ENCODE peak calls at places on chromosomes 4 and X, in seven cellular contexts. D, A, I, L, H, R and U are unnamed samples.
A peak's percentile ranks its signal among the peaks of the same experiment; 100 is the strongest.

GRCh38 chr4:152399246-152399645 is 136.6 kb downstream of the FBXW7 start:
- DNase-seq in H (no peak), L (peak; percentile 69), R (no peak), A (no peak), I (no peak), D (no peak), U (no peak)

GRCh38 chr4:98469776-98470175 is 188.6 kb downstream of the TSPAN5 start:
- DNase-seq in L (no peak), D (no peak), R (no peak), I (no peak), A (no peak), H (no peak), U (no peak)

GRCh38 chr4:86523333-86523732 is 70.8 kb upstream of the PTPN13 start:
- DNase-seq in D (no peak), R (no peak), I (no peak), H (no peak), A (no peak), L (peak; percentile 34), U (no peak)

GRCh38 chr4:110898290-110898689 is 275.4 kb upstream of the PITX2 start:
- DNase-seq in R (no peak), H (no peak), L (no peak), D (no peak), I (no peak), A (no peak), U (no peak)

GRCh38 chr4:158936238-158936637 is 166.6 kb upstream of the RAPGEF2 start:
- DNase-seq in I (no peak), A (no peak), L (no peak), D (no peak), R (no peak), H (no peak), U (no peak)

GRCh38 chrX:119427024-119427794 is 28.1 kb downstream of the SLC25A43 start:
- DNase-seq in L (peak; percentile 17), A (no peak), D (no peak), H (peak; percentile 25), I (no peak), R (no peak), U (peak; percentile 0)

GRCh38 chr4:25448379-25449109 is 71.5 kb downstream of the ANAPC4 start:
- DNase-seq in A (no peak), R (peak; percentile 38), D (no peak), H (no peak), I (no peak), L (no peak), U (no peak)

GRCh38 chr4:14920759-14921313 is 81.4 kb upstream of the CPEB2 start:
- DNase-seq in I (no peak), A (no peak), D (no peak), L (peak; percentile 19), H (no peak), R (no peak), U (no peak)

GRCh38 chr4:48388504-48389154 is 47.3 kb downstream of the SLAIN2 start:
- DNase-seq in H (no peak), D (no peak), A (no peak), L (no peak), I (no peak), R (no peak), U (no peak)

GRCh38 chr4:31351695-31352094 is 631.5 kb downstream of the PCDH7 start:
- DNase-seq in L (no peak), R (no peak), D (no peak), H (no peak), I (no peak), A (no peak), U (no peak)

GRCh38 chrX:41313419-41313818 is 20.5 kb upstream of the DDX3X start:
- DNase-seq in R (no peak), A (no peak), D (no peak), I (no peak), L (no peak), H (no peak), U (no peak)

GRCh38 chr4:47315346-47315745 is 148.2 kb downstream of the COMMD8 start:
- DNase-seq in A (no peak), H (no peak), D (no peak), R (peak; percentile 3), I (no peak), L (peak; percentile 52), U (no peak)

GRCh38 chr4:114021445-114021844 is 42.0 kb upstream of the ARSJ start:
- DNase-seq in R (no peak), H (no peak), L (no peak), D (no peak), A (no peak), I (no peak), U (no peak)

GRCh38 chr4:100508691-100509090 is 9.1 kb downstream of the EMCN start:
- DNase-seq in H (no peak), A (no peak), R (no peak), D (no peak), I (no peak), L (no peak), U (no peak)

GRCh38 chr4:48898733-48899431 is 7.7 kb downstream of the OCIAD2 start:
- DNase-seq in D (no peak), R (no peak), I (no peak), L (no peak), H (no peak), A (no peak), U (no peak)

GRCh38 chr4:13268165-13268564 is 216.0 kb downstream of the RAB28 start:
- DNase-seq in A (no peak), D (no peak), L (no peak), I (no peak), R (no peak), H (no peak), U (no peak)

GRCh38 chr4:53785996-53786395 is 194.7 kb upstream of the LNX1 start:
- DNase-seq in R (no peak), I (no peak), L (no peak), H (no peak), A (no peak), D (no peak), U (no peak)

GRCh38 chrX:11557120-11557519 is 108.6 kb downstream of the ARHGAP6 start:
- DNase-seq in L (no peak), A (no peak), R (no peak), I (no peak), D (no peak), H (no peak), U (no peak)

GRCh38 chr4:152640058-152640921 is 39.5 kb downstream of the TMEM154 start:
- DNase-seq in L (peak; percentile 17), R (no peak), A (peak; percentile 27), D (no peak), I (peak; percentile 45), H (no peak), U (no peak)

GRCh38 chr4:4575284-4576211 is 33.7 kb upstream of the STX18 start:
- DNase-seq in D (peak; percentile 64), R (no peak), H (no peak), L (peak; percentile 81), I (peak; percentile 65), A (peak; percentile 34), U (peak; percentile 18)

GRCh38 chrX:15221321-15221720 is 48.6 kb downstream of the ASB9 start:
- DNase-seq in D (no peak), L (no peak), H (no peak), R (no peak), A (no peak), I (no peak), U (no peak)

GRCh38 chrX:86946569-86946968 is 571.0 kb upstream of the KLHL4 start:
- DNase-seq in D (no peak), R (no peak), H (no peak), L (peak; percentile 5), I (no peak), A (peak; percentile 7), U (no peak)

GRCh38 chr4:77015390-77015789 is 60.4 kb downstream of the CCNI start:
- DNase-seq in I (no peak), H (no peak), R (no peak), D (no peak), A (no peak), L (no peak), U (no peak)

GRCh38 chr4:48778431-48779094 is 1.5 kb downstream of the FRYL start:
- DNase-seq in R (no peak), D (no peak), A (no peak), H (no peak), I (peak; percentile 2), L (peak; percentile 9), U (no peak)

GRCh38 chr4:68038272-68038671 is 75.0 kb upstream of the TMPRSS11A start:
- DNase-seq in I (no peak), D (no peak), R (no peak), A (no peak), H (no peak), L (no peak), U (no peak)

GRCh38 chr4:18202510-18202909 is 181.0 kb upstream of the LCORL start:
- DNase-seq in A (no peak), I (no peak), R (no peak), L (no peak), D (no peak), H (no peak), U (no peak)

GRCh38 chrX:69136546-69137331 is 28.5 kb downstream of the PJA1 start:
- DNase-seq in D (no peak), I (no peak), A (no peak), L (no peak), R (no peak), H (no peak), U (no peak)

GRCh38 chr4:109559625-109559982 is 442 bp upstream of the MCUB start:
- DNase-seq in A (peak; percentile 40), R (no peak), H (no peak), L (no peak), D (peak; percentile 50), I (no peak), U (peak; percentile 19)

GRCh38 chr4:21795091-21795490 is 153.5 kb downstream of the KCNIP4 start:
- DNase-seq in L (no peak), D (no peak), I (no peak), H (no peak), A (no peak), R (no peak), U (no peak)

GRCh38 chr4:60759518-60760245 is 440.4 kb upstream of the ADGRL3 start:
- DNase-seq in A (no peak), H (no peak), L (no peak), D (no peak), R (no peak), I (no peak), U (no peak)

GRCh38 chr4:68748181-68748981 is 67.4 kb upstream of the UGT2B10 start:
- DNase-seq in R (no peak), L (no peak), I (no peak), A (no peak), D (no peak), H (no peak), U (no peak)

GRCh38 chr4:137768196-137768595 is 235.9 kb upstream of the PCDH18 start:
- DNase-seq in R (no peak), I (no peak), D (no peak), L (no peak), A (no peak), H (no peak), U (no peak)

GRCh38 chr4:73127839-73128448 is 58.4 kb upstream of the COX18 start:
- DNase-seq in I (peak; percentile 16), A (no peak), R (no peak), L (peak; percentile 63), D (no peak), H (no peak), U (peak; percentile 6)